ENCODE peak calls at places on chromosome 18, in six cellular contexts. One of them, this sample, is unnamed.
A peak's percentile ranks its signal among the peaks of the same experiment; 100 is the strongest.

GRCh38 chr18:46722051-46722450 is 34.8 kb downstream of the ST8SIA5 start:
- DNase-seq in left lung: no peak
- DNase-seq in aorta: no peak
- DNase-seq in heart left ventricle: no peak
- DNase-seq in AG04450: no peak
- DNase-seq in NT2/D1: no peak
- DNase-seq in this sample: no peak

GRCh38 chr18:70127307-70127828 is 78.1 kb downstream of the RTTN start:
- DNase-seq in AG04450: no peak
- DNase-seq in left lung: no peak
- DNase-seq in NT2/D1: no peak
- DNase-seq in heart left ventricle: no peak
- DNase-seq in aorta: no peak
- DNase-seq in this sample: no peak

GRCh38 chr18:22183647-22184161 is 14.3 kb downstream of the GATA6 start:
- DNase-seq in AG04450: no peak
- DNase-seq in NT2/D1: no peak
- DNase-seq in left lung: no peak
- DNase-seq in heart left ventricle: no peak
- DNase-seq in aorta: no peak
- DNase-seq in this sample: no peak

GRCh38 chr18:3046216-3046808 is 33.4 kb upstream of the LPIN2 start:
- DNase-seq in heart left ventricle: no peak
- DNase-seq in NT2/D1: no peak
- DNase-seq in AG04450: no peak
- DNase-seq in left lung: no peak
- DNase-seq in aorta: no peak
- DNase-seq in this sample: no peak

GRCh38 chr18:22034276-22034675 is 135.1 kb upstream of the GATA6 start:
- DNase-seq in AG04450: no peak
- DNase-seq in left lung: no peak
- DNase-seq in NT2/D1: no peak
- DNase-seq in aorta: no peak
- DNase-seq in heart left ventricle: no peak
- DNase-seq in this sample: no peak

GRCh38 chr18:33755918-33756590 is 178.0 kb downstream of the ASXL3 start:
- DNase-seq in NT2/D1: no peak
- DNase-seq in aorta: no peak
- DNase-seq in left lung: no peak
- DNase-seq in heart left ventricle: no peak
- DNase-seq in AG04450: peak; percentile 69
- DNase-seq in this sample: peak; percentile 87

GRCh38 chr18:78914586-78914935 is 65.1 kb upstream of the SALL3 start:
- DNase-seq in left lung: no peak
- DNase-seq in AG04450: no peak
- DNase-seq in NT2/D1: no peak
- DNase-seq in aorta: no peak
- DNase-seq in heart left ventricle: no peak
- DNase-seq in this sample: no peak

GRCh38 chr18:28284132-28284531 is 107.2 kb upstream of the CDH2 start:
- DNase-seq in aorta: no peak
- DNase-seq in AG04450: peak; percentile 7
- DNase-seq in NT2/D1: no peak
- DNase-seq in left lung: no peak
- DNase-seq in heart left ventricle: no peak
- DNase-seq in this sample: peak; percentile 29

DNA sequence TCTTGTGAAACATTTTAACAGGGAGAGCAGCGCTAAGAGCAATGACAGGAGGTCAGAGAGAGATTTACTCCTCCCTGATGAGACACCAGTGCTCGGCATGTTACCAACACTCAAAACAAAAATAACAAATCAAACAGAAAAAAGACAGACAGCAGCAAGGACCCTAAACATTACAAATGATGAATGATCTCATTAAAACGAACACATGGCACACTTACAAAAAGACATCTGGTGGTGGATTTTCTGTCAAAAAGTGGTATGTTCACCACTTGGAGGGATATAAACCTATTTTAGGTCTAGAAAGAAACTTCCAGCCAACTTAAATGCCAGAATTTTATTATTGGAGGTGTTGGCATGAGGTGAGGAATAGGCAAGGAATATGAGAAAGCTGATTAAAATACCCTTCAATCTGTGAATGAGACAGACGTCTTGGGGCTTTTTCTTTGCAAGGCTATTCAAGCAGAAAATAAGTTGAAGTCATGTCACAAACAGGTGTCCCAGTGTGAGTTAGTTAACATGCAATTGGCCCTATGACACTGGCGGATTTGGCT is 112.8 kb downstream of the PRELID3A start:
- DNase-seq in left lung: no peak
- DNase-seq in NT2/D1: no peak
- DNase-seq in AG04450: no peak
- DNase-seq in heart left ventricle: no peak
- DNase-seq in aorta: no peak
- DNase-seq in this sample: peak; percentile 43
- H3K4me3 ChIP-seq in left lung: no peak overlapping the region
- H3K4me3 ChIP-seq in NT2/D1: no peak overlapping the region
- H3K4me3 ChIP-seq in AG04450: no peak overlapping the region
- H3K4me3 ChIP-seq in heart left ventricle: no peak overlapping the region
- H3K4me3 ChIP-seq in aorta: no peak overlapping the region
- H3K4me3 ChIP-seq in this sample: no peak overlapping the region

DNA sequence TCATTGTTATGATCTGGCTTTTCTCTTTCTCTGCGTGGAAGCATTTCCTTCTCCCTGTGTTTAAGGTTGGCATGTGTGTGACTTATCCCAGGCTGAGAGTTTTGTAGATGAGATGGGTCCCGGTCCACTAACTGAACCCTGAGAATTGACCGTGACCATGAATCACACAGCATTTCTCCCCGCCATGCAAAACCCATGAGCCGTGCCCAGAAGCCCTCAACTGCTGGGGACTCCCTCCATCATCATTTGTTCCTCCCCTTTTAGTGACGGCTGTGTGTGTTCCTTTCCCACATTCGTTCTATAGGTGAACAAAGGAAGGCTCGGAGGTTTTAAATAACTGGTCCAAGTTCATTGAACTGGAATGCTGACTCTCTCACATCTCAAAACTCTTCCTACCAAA is 30.1 kb upstream of the TXNDC2 start:
- DNase-seq in AG04450: no peak
- DNase-seq in left lung: no peak
- DNase-seq in NT2/D1: no peak
- DNase-seq in aorta: no peak
- DNase-seq in heart left ventricle: no peak
- DNase-seq in this sample: no peak
- H3K4me3 ChIP-seq in AG04450: no peak overlapping the region
- H3K4me3 ChIP-seq in left lung: no peak overlapping the region
- H3K4me3 ChIP-seq in NT2/D1: no peak overlapping the region
- H3K4me3 ChIP-seq in aorta: no peak overlapping the region
- H3K4me3 ChIP-seq in heart left ventricle: no peak overlapping the region
- H3K4me3 ChIP-seq in this sample: no peak overlapping the region

GRCh38 chr18:58862404-58862803 is 2.3 kb upstream of the ZNF532 start:
- DNase-seq in aorta: no peak
- DNase-seq in AG04450: no peak
- DNase-seq in heart left ventricle: no peak
- DNase-seq in left lung: no peak
- DNase-seq in NT2/D1: no peak
- DNase-seq in this sample: no peak
- H3K4me3 ChIP-seq in aorta: no peak overlapping the region
- H3K4me3 ChIP-seq in AG04450: no peak overlapping the region
- H3K4me3 ChIP-seq in heart left ventricle: peak overlapping the region; percentile 28
- H3K4me3 ChIP-seq in left lung: no peak overlapping the region
- H3K4me3 ChIP-seq in NT2/D1: peak overlapping the region; percentile 57
- H3K4me3 ChIP-seq in this sample: peak overlapping the region; percentile 46

GRCh38 chr18:9096013-9096383 is 6.5 kb upstream of the NDUFV2 start:
- DNase-seq in aorta: no peak
- DNase-seq in NT2/D1: no peak
- DNase-seq in left lung: no peak
- DNase-seq in AG04450: no peak
- DNase-seq in heart left ventricle: no peak
- DNase-seq in this sample: no peak

GRCh38 chr18:9097349-9097748 is 5.2 kb upstream of the NDUFV2 start:
- DNase-seq in NT2/D1: no peak
- DNase-seq in AG04450: no peak
- DNase-seq in aorta: no peak
- DNase-seq in heart left ventricle: no peak
- DNase-seq in left lung: no peak
- DNase-seq in this sample: no peak

GRCh38 chr18:9094307-9095226 is 7.9 kb upstream of the NDUFV2 start:
- DNase-seq in AG04450: peak; percentile 79
- DNase-seq in aorta: no peak
- DNase-seq in left lung: no peak
- DNase-seq in heart left ventricle: no peak
- DNase-seq in NT2/D1: no peak
- DNase-seq in this sample: peak; percentile 60

GRCh38 chr18:9095297-9096012 is 7.0 kb upstream of the NDUFV2 start:
- DNase-seq in left lung: no peak
- DNase-seq in heart left ventricle: no peak
- DNase-seq in NT2/D1: no peak
- DNase-seq in aorta: no peak
- DNase-seq in AG04450: peak; percentile 37
- DNase-seq in this sample: no peak

DNA sequence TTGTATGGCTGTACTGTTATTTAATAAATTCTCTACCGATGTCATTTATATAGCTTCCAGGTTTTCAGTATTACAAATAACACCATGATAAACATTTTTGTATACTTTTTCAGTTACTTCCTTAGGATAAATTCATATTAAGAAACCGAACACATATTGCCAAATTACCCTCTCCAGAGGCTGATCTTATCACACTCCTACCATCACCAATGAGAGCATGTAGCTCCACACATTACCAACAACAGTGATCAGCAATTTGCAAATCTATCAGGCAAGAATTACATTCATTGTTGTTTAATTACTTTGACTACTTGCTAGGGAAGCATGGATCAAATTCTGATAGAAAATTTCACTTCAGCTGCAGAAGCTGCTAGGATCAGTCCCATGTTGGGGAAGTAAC is 5.8 kb upstream of the NDUFV2 start:
- DNase-seq in aorta: no peak
- DNase-seq in heart left ventricle: no peak
- DNase-seq in NT2/D1: no peak
- DNase-seq in left lung: no peak
- DNase-seq in AG04450: no peak
- DNase-seq in this sample: no peak
- H3K4me3 ChIP-seq in aorta: no peak overlapping the region
- H3K4me3 ChIP-seq in heart left ventricle: no peak overlapping the region
- H3K4me3 ChIP-seq in NT2/D1: no peak overlapping the region
- H3K4me3 ChIP-seq in left lung: no peak overlapping the region
- H3K4me3 ChIP-seq in AG04450: no peak overlapping the region
- H3K4me3 ChIP-seq in this sample: no peak overlapping the region

GRCh38 chr18:37561986-37562385 is 3.6 kb downstream of the CELF4 start:
- DNase-seq in heart left ventricle: no peak
- DNase-seq in left lung: no peak
- DNase-seq in AG04450: no peak
- DNase-seq in aorta: no peak
- DNase-seq in NT2/D1: no peak
- DNase-seq in this sample: no peak
- H3K4me3 ChIP-seq in heart left ventricle: no peak overlapping the region
- H3K4me3 ChIP-seq in left lung: no peak overlapping the region
- H3K4me3 ChIP-seq in AG04450: no peak overlapping the region
- H3K4me3 ChIP-seq in aorta: no peak overlapping the region
- H3K4me3 ChIP-seq in NT2/D1: no peak overlapping the region
- H3K4me3 ChIP-seq in this sample: no peak overlapping the region

This sample was measured in skeletal muscle cell.